ENCODE peak calls at places on chromosomes 3 and 15, in five cellular contexts. N is breast epithelium, O is right cardiac atrium, X is ovary, W is esophagus squamous epithelium. F is an unnamed sample. For H3K4me1 and H3K27me3, the result is how much of the 10 kb centered on the place peaks cover.

GRCh38 chr3:196246612-196247308 is 30.4 kb downstream of the SLC51A start:
- DNase-seq in N (no peak), O (no peak), X (no peak), W (no peak), F (no peak)

GRCh38 chr3:59817511-59817910 is 767.7 kb upstream of the CFAP20DC start:
- DNase-seq in N (no peak), O (no peak), X (no peak), W (no peak), F (no peak)

GRCh38 chr3:34731879-34732278 is 907.4 kb upstream of the ARPP21 start:
- DNase-seq in N (no peak), O (no peak), X (no peak), W (no peak), F (no peak)

GRCh38 chr3:99505200-99505599 is 133.2 kb upstream of the COL8A1 start:
- DNase-seq in N (no peak), O (no peak), X (no peak), W (no peak), F (no peak)

GRCh38 chr3:132570011-132570410 is 27.1 kb upstream of the ACKR4 start:
- DNase-seq in N (no peak), O (no peak), X (no peak), W (no peak), F (no peak)

GRCh38 chr3:45508659-45509037 is 85.9 kb upstream of the LIMD1 start:
- DNase-seq in N (no peak), O (no peak), X (no peak), W (no peak), F (no peak)

GRCh38 chr3:28295819-28296364 is 52.6 kb upstream of the ZCWPW2 start:
- DNase-seq in N (no peak), O (no peak), X (no peak), W (no peak), F (no peak)

GRCh38 chr15:29623240-29623639 is 199.0 kb downstream of the TJP1 start:
- DNase-seq in N (no peak), O (no peak), X (no peak), W (no peak), F (no peak)

GRCh38 chr3:146326875-146327543 is 76.1 kb upstream of the PLSCR4 start:
- DNase-seq in N (no peak), O (peak), X (peak), W (no peak), F (no peak)

GRCh38 chr3:158846803-158847465 is 45.1 kb downstream of the MFSD1 start:
- DNase-seq in N (no peak), O (no peak), X (no peak), W (no peak), F (no peak)

GRCh38 chr3:128360243-128360642 is 106.4 kb downstream of the DNAJB8 start:
- DNase-seq in N (no peak), O (no peak), X (no peak), W (no peak), F (no peak)
- H3K4me1 ChIP-seq in N (under half), O (under half), X (under half), W (under half), F (under half)

GRCh38 chr15:69532066-69532465 is 79.4 kb downstream of the RPLP1 start:
- DNase-seq in N (no peak), O (no peak), X (no peak), W (no peak), F (no peak)
- H3K4me3 ChIP-seq in N (no peak), O (no peak), X (no peak), W (no peak), F (no peak)

GRCh38 chr3:70064194-70064787 is 64.8 kb downstream of the SAMMSON start:
- DNase-seq in N (no peak), O (no peak), X (no peak), W (no peak), F (no peak)
- H3K27me3 ChIP-seq in N (under half), O (under half), X (under half), W (under half), F (under half)

GRCh38 chr15:79136434-79137046 is 46.0 kb upstream of the RASGRF1 start:
- DNase-seq in N (no peak), O (no peak), X (no peak), W (no peak), F (no peak)
- H3K4me1 ChIP-seq in N (under half), O (under half), X (under half), W (under half), F (under half)

GRCh38 chr3:186413615-186414415 is 51.8 kb upstream of the DGKG start:
- DNase-seq in N (no peak), O (peak), X (peak), W (no peak), F (no peak)
- H3K4me3 ChIP-seq in N (peak), O (peak), X (peak), W (no peak), F (peak)

DNA sequence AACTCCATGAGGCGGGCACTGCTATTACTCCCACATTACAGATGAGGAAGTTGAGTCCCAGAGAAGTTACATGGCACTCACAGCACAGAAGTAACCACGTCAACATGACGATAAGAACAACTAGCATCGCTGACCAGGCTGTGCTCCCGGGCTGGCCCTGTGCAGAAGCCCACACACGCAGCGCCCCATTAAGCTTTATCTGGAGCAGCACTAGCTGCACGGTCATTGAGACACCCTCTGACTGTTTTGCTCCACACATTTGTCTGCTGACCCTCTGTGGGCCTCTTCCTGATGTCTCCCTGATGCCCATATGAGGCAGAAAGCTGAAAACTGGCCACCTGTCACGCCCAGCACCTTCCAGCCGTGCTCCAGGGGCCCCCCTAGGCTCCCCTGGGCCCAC is 116.4 kb upstream of the ATP2B2 start:
- DNase-seq in N (no peak), O (no peak), X (no peak), W (no peak), F (no peak)
- H3K27me3 ChIP-seq in N (under half), O (under half), X (under half), W (under half), F (under half)

DNA sequence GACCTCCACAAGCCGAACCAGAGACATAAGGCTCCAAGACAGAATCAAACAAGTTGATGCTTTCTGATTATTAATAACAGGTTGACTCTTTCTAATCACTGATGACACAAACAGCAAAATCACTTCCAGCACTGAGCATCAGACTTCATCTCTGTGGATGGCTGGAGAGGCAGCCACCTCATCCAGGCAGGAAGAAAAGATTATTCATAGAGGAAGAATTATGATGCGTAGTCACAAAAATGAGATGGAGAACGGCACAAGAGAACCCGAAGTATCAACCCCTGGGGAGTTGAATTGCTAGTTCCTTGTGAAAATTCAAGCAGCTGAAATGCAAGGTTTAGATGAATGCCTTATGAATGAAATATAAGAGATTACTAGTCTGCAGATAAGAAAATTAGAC is 49.9 kb upstream of the LMCD1 start:
- DNase-seq in N (no peak), O (no peak), X (no peak), W (no peak), F (no peak)
- H3K4me1 ChIP-seq in N (under half), O (under half), X (under half), W (under half), F (under half)

GRCh38 chr15:99110093-99110492 is 5.2 kb downstream of the SYNM start:
- DNase-seq in N (no peak), O (no peak), X (no peak), W (no peak), F (no peak)
- H3K4me3 ChIP-seq in N (peak), O (no peak), X (no peak), W (no peak), F (no peak)

GRCh38 chr3:37500518-37500917 is 326.1 kb upstream of the LRRFIP2 start:
- DNase-seq in N (no peak), O (no peak), X (no peak), W (no peak), F (no peak)
- H3K27me3 ChIP-seq in N (under half), O (under half), X (under half), W (under half), F (under half)

GRCh38 chr3:187188931-187189330 is 8.4 kb upstream of the RTP1 start:
- DNase-seq in N (no peak), O (no peak), X (no peak), W (no peak), F (no peak)
- H3K4me1 ChIP-seq in N (under half), O (under half), X (under half), W (under half), F (under half)

F was measured in effector memory CD4-positive, alpha-beta T cell.